ENCODE peak calls at places on chromosomes 13 and 19, in eight cellular contexts. T is suprapubic skin, R is cardiac muscle cell, L is aorta, M is testis, H is left ventricle myocardium inferior, N is K562, S is stomach. V is an unnamed sample. For H3K4me1 and H3K36me3, the result is how much of the 10 kb centered on the place peaks cover.

GRCh38 chr13:35470671-35471465 is 5.6 kb downstream of the MAB21L1 start:
- DNase-seq in T (peak), R (peak), L (peak), M (no peak), H (peak), N (no peak), S (no peak), V (peak)

GRCh38 chr19:11995174-11995573 is 30.3 kb downstream of the ZNF763 start:
- DNase-seq in T (no peak), R (no peak), L (no peak), M (no peak), H (no peak), N (peak), S (no peak), V (no peak)

GRCh38 chr13:84706004-84706710 is 823.9 kb upstream of the SLITRK1 start:
- DNase-seq in T (no peak), R (no peak), L (no peak), M (no peak), H (no peak), N (no peak), S (no peak), V (no peak)

GRCh38 chr13:36919206-36919832 is 719 bp downstream of the SMAD9 start:
- DNase-seq in T (no peak), R (peak), L (peak), M (peak), H (peak), N (no peak), S (peak), V (peak)

GRCh38 chr19:39430675-39431593 is 4.8 kb downstream of the RPS16 start:
- DNase-seq in T (no peak), R (no peak), L (no peak), M (no peak), H (no peak), N (peak), S (no peak), V (peak)

GRCh38 chr13:28384789-28385188 is 110.1 kb downstream of the FLT1 start:
- DNase-seq in T (no peak), R (no peak), L (no peak), M (no peak), H (no peak), N (no peak), S (no peak), V (no peak)

GRCh38 chr19:33621811-33622504 is at the start of gene CHST8:
- DNase-seq in T (no peak), R (peak), L (peak), M (peak), H (peak), N (peak), S (peak), V (peak)

GRCh38 chr13:46181799-46182490 is at the start of gene LCP1:
- DNase-seq in T (no peak), R (no peak), L (no peak), M (no peak), H (no peak), N (peak), S (peak), V (peak)

GRCh38 chr13:32969516-32969941 is 46.7 kb upstream of the KL start:
- DNase-seq in T (no peak), R (no peak), L (no peak), M (no peak), H (no peak), N (no peak), S (no peak), V (no peak)

GRCh38 chr19:55391191-55391670 is 5.5 kb downstream of the RPL28 start:
- DNase-seq in T (no peak), R (no peak), L (no peak), M (no peak), H (no peak), N (no peak), S (no peak), V (no peak)
- H3K4me1 ChIP-seq in T (under half), R (under half), L (under half), M (under half), H (under half), N (half or more), S (half or more), V (under half)

GRCh38 chr19:50204811-50205675 is 1.6 kb downstream of the MYH14 start:
- DNase-seq in T (peak), R (peak), L (no peak), M (peak), H (peak), N (no peak), S (peak), V (peak)
- H3K4me3 ChIP-seq in T (peak), R (peak), L (no peak), M (peak), H (peak), N (no peak), S (peak), V (peak)

GRCh38 chr19:46995492-46995891 is 24.1 kb upstream of the NPAS1 start:
- DNase-seq in T (no peak), R (no peak), L (no peak), M (no peak), H (no peak), N (no peak), S (no peak), V (peak)
- H3K36me3 ChIP-seq in T (half or more), R (under half), L (under half), M (under half), H (half or more), N (half or more), S (half or more), V (under half)

DNA sequence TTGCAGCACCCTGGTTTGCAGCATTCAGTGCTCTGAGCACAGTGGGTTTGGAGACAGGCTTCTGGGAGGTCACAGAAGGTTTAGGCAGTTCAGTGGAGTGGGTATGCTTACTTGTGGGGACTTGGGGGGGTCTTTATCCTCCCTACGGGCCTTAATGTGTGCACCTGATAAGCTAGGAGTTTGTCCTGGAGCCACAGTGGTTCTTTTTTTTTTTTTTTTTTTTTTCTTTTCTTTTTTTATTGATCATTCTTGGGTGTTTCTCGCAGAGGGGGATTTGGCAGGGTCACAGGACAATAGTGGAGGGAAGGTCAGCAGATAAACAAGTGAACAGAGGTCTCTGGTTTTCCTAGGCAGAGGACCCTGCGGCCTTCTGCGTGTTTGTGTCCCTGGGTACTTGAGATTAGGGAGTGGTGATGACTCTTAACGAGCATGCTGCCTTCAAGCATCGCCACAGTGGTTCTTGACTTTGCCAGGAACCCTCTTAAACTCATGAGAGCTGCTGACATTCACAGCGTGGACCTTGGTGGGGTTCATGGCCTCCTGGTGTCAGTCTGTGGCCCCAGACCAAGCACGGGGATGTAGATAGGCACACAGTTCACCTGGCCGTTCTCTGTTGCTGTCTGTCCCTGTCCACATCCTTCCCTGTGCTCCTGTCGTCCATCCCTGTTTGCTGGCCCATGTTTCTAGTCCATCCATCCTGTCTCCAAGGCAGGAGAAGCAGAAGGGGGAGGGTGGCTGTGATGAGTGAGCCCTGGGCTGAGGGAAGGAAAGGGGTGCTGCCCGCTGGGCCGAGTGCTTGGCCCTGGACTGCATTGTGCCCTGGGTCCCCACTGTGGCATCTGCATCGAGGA is 2.7 kb downstream of the EGLN2 start:
- DNase-seq in T (no peak), R (peak), L (peak), M (no peak), H (no peak), N (peak), S (no peak), V (no peak)
- H3K4me1 ChIP-seq in T (half or more), R (under half), L (under half), M (half or more), H (half or more), N (half or more), S (half or more), V (under half)

GRCh38 chr19:6216996-6217751 is 62.6 kb downstream of the MLLT1 start:
- DNase-seq in T (no peak), R (peak), L (no peak), M (peak), H (no peak), N (peak), S (no peak), V (no peak)
- H3K4me3 ChIP-seq in T (no peak), R (no peak), L (no peak), M (no peak), H (no peak), N (no peak), S (no peak), V (no peak)

GRCh38 chr19:10688545-10689280 is 12.5 kb upstream of the QTRT1 start:
- DNase-seq in T (no peak), R (no peak), L (no peak), M (no peak), H (no peak), N (no peak), S (no peak), V (no peak)
- H3K36me3 ChIP-seq in T (half or more), R (half or more), L (under half), M (under half), H (half or more), N (half or more), S (half or more), V (half or more)

GRCh38 chr13:106521101-106521799 is 14.2 kb downstream of the EFNB2 start:
- DNase-seq in T (no peak), R (no peak), L (no peak), M (no peak), H (no peak), N (no peak), S (no peak), V (no peak)

GRCh38 chr13:106523566-106523965 is 11.9 kb downstream of the EFNB2 start:
- DNase-seq in T (no peak), R (no peak), L (no peak), M (no peak), H (no peak), N (no peak), S (no peak), V (no peak)

GRCh38 chr13:106522112-106522511 is 13.3 kb downstream of the EFNB2 start:
- DNase-seq in T (no peak), R (no peak), L (no peak), M (no peak), H (no peak), N (no peak), S (no peak), V (no peak)

GRCh38 chr13:106524108-106524507 is 11.4 kb downstream of the EFNB2 start:
- DNase-seq in T (no peak), R (no peak), L (no peak), M (no peak), H (no peak), N (no peak), S (no peak), V (no peak)

GRCh38 chr13:106522898-106523525 is 12.4 kb downstream of the EFNB2 start:
- DNase-seq in T (no peak), R (no peak), L (no peak), M (no peak), H (no peak), N (no peak), S (no peak), V (no peak)
- H3K4me1 ChIP-seq in T (half or more), R (under half), L (under half), M (under half), H (under half), N (under half), S (under half), V (under half)

GRCh38 chr19:21765151-21765550 is 2.2 kb downstream of the ZNF100 start:
- DNase-seq in T (no peak), R (no peak), L (no peak), M (no peak), H (no peak), N (peak), S (no peak), V (no peak)

DNA sequence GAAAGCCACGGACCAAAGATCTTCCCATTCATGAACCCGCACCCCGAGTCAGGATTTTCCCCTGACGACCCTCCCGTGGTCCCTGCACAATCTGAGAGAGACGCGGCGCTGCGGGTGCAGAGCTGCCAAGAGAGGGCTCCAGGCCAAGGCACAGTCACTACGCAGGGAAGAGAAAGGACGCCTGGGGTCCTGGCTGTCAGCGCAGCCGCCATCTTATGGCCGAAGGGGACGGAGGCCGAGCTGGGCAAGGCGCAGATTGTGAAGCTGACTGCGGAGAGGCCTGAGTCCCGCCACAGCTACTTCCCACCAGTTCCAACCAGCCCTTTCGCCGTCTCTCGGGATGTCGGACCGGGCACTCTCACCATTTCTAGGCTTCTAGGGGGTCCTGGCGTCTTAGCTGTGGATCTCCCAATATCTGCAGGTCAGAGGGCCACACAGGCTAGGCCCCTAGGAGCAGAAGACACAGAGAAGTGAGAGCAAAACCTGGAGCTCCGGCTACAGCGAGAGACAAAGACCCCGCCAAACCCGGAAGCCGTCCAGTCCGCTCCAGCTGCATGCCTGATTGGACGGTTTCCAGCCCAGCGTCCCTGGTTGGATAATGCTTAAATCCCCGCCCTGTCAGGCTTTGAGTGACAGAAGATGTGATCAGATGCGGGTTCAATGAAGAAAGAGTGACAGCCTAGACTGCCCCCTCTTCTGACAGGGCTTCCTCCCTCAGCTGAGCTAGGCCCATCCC is at the start of gene ZNF100:
- DNase-seq in T (peak), R (peak), L (peak), M (peak), H (peak), N (peak), S (peak), V (peak)
- H3K4me3 ChIP-seq in T (peak), R (peak), L (peak), M (peak), H (peak), N (peak), S (peak), V (peak)

GRCh38 chr13:114259974-114260373 is 21.4 kb upstream of the UPF3A start:
- DNase-seq in T (no peak), R (no peak), L (no peak), M (no peak), H (no peak), N (no peak), S (no peak), V (no peak)
- H3K36me3 ChIP-seq in T (half or more), R (half or more), L (under half), M (under half), H (half or more), N (half or more), S (half or more), V (half or more)

V was measured in endodermal cell.